ENCODE peak calls at places on chromosomes 3 and 15, in nine cellular contexts. E, X, C, B, L, Y, Z, S and F are unnamed samples.

GRCh38 chr3:139555249-139555648 is 15.7 kb upstream of the RBP1 start:
- DNase-seq in E (no peak), X (no peak), C (no peak), B (no peak), L (no peak), Y (no peak), Z (peak; percentile 53), S (no peak), F (no peak)

GRCh38 chr15:42059661-42060476 is 34.5 kb downstream of the PLA2G4D start:
- DNase-seq in E (peak; percentile 49), X (peak; percentile 73), C (peak; percentile 69), B (peak; percentile 77), L (peak; percentile 37), Y (peak; percentile 38), Z (peak; percentile 55), S (no peak), F (peak; percentile 38)

GRCh38 chr15:60426870-60427528 is 29.2 kb upstream of the ANXA2 start:
- DNase-seq in E (no peak), X (no peak), C (peak; percentile 23), B (no peak), L (peak; percentile 46), Y (no peak), Z (peak; percentile 62), S (peak; percentile 55), F (no peak)

GRCh38 chr15:98745650-98746374 is 97.5 kb downstream of the IGF1R start:
- DNase-seq in E (no peak), X (no peak), C (no peak), B (no peak), L (peak; percentile 45), Y (no peak), Z (peak; percentile 35), S (peak; percentile 76), F (peak; percentile 77)

GRCh38 chr3:152222327-152222726 is 46.4 kb upstream of the MBNL1 start:
- DNase-seq in E (no peak), X (no peak), C (no peak), B (no peak), L (peak; percentile 44), Y (no peak), Z (peak; percentile 70), S (peak; percentile 39), F (no peak)

GRCh38 chr3:138197058-138197457 is 10.0 kb downstream of the ARMC8 start:
- DNase-seq in E (no peak), X (no peak), C (peak; percentile 54), B (no peak), L (peak; percentile 13), Y (no peak), Z (peak; percentile 59), S (peak; percentile 34), F (peak; percentile 18)

GRCh38 chr3:130854208-130854864 is 39.5 kb upstream of the ATP2C1 start:
- DNase-seq in E (no peak), X (no peak), C (no peak), B (no peak), L (no peak), Y (no peak), Z (no peak), S (no peak), F (no peak)

GRCh38 chr15:35626531-35626930 is 80.6 kb upstream of the DPH6 start:
- DNase-seq in E (no peak), X (no peak), C (no peak), B (no peak), L (no peak), Y (no peak), Z (peak; percentile 25), S (no peak), F (no peak)

GRCh38 chr3:197811343-197811742 is 20.3 kb downstream of the LRCH3 start:
- DNase-seq in E (peak; percentile 51), X (no peak), C (no peak), B (no peak), L (no peak), Y (no peak), Z (peak; percentile 93), S (peak; percentile 33), F (no peak)

GRCh38 chr15:77506311-77507150 is 85.8 kb downstream of the HMG20A start:
- DNase-seq in E (peak; percentile 65), X (peak; percentile 62), C (no peak), B (peak; percentile 63), L (peak; percentile 45), Y (no peak), Z (peak; percentile 79), S (no peak), F (peak; percentile 54)

GRCh38 chr3:127954642-127955041 is 39.6 kb downstream of the KBTBD12 start:
- DNase-seq in E (peak; percentile 30), X (no peak), C (no peak), B (no peak), L (no peak), Y (no peak), Z (no peak), S (no peak), F (no peak)

GRCh38 chr3:127951276-127951675 is 36.2 kb downstream of the KBTBD12 start:
- DNase-seq in E (no peak), X (no peak), C (no peak), B (no peak), L (no peak), Y (no peak), Z (peak; percentile 6), S (no peak), F (no peak)

GRCh38 chr3:127955680-127956079 is 40.6 kb downstream of the KBTBD12 start:
- DNase-seq in E (no peak), X (no peak), C (no peak), B (no peak), L (no peak), Y (no peak), Z (no peak), S (no peak), F (no peak)

GRCh38 chr3:127953636-127954035 is 38.6 kb downstream of the KBTBD12 start:
- DNase-seq in E (no peak), X (no peak), C (no peak), B (no peak), L (peak; percentile 10), Y (no peak), Z (peak; percentile 4), S (peak; percentile 75), F (no peak)

DNA sequence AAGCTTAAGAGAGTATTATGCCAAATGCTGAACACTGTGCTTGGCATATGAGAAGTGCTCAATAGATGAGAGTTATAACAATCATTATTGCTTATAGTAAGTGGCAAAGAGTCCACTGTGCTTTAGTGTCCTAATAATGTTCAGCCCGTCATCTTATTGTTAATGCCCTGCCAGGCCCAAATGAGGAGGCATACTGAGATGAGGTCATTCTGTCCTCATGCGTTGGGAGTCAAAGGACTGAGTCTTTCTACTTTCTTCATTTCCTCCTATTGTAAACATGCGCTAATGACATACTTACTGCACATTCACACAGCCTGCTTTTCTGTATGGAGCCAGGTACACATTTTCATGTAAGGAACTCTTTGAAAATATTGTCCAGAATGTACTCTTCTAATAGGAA is 38.1 kb downstream of the KBTBD12 start:
- DNase-seq in E (no peak), X (no peak), C (no peak), B (no peak), L (no peak), Y (no peak), Z (no peak), S (no peak), F (no peak)
- H3K27ac ChIP-seq in E (peak overlapping the region; percentile 92), X (no peak overlapping the region), C (peak overlapping the region; percentile 36), B (no peak overlapping the region), L (no peak overlapping the region), Y (no peak overlapping the region), Z (no peak overlapping the region), S (no peak overlapping the region), F (no peak overlapping the region)

DNA sequence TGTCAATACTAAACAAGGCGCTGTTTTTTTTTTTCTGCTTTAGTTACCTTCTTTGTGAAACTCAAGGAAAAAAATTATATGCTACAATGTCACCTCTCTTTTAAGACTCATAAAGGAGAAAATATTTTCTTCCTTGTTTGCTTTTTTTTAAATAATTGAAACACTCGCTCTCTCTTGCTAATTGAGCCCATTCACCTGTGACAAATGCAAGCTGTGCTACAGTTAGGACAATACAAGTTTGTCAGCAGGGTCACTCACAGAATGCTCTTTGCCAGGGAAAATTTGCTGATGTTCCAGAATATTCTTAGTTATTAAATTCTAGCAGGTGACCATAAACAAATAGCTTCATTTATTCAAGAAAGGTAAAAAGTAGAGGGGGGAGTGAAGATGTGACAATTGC is 375.9 kb upstream of the DPPA4 start:
- DNase-seq in E (no peak), X (no peak), C (no peak), B (no peak), L (no peak), Y (no peak), Z (no peak), S (no peak), F (no peak)
- H3K27ac ChIP-seq in E (no peak overlapping the region), X (no peak overlapping the region), C (no peak overlapping the region), B (no peak overlapping the region), L (no peak overlapping the region), Y (no peak overlapping the region), Z (no peak overlapping the region), S (no peak overlapping the region), F (no peak overlapping the region)

DNA sequence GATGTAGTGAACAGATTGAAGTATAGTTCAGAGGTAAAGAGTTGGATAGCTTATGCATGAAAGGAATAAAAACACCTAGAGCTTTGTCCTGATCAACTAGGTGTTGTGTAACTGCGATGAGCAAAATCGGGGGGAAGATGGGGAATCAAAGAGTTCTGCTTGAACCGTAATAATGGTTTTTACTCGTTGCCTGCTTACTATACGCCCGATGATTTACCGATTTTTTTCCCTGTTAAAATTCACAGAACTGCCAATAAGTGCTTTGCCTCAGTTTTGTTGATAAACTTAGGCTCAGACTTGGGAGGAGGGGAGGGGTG is 783 bp upstream of the DNAJB11 start:
- DNase-seq in E (no peak), X (no peak), C (no peak), B (no peak), L (no peak), Y (no peak), Z (no peak), S (no peak), F (peak; percentile 2)
- H3K27ac ChIP-seq in E (peak overlapping the region; percentile 69), X (no peak overlapping the region), C (no peak overlapping the region), B (peak overlapping the region; percentile 68), L (peak overlapping the region; percentile 70), Y (peak overlapping the region; percentile 78), Z (peak overlapping the region; percentile 24), S (no peak overlapping the region), F (no peak overlapping the region)

DNA sequence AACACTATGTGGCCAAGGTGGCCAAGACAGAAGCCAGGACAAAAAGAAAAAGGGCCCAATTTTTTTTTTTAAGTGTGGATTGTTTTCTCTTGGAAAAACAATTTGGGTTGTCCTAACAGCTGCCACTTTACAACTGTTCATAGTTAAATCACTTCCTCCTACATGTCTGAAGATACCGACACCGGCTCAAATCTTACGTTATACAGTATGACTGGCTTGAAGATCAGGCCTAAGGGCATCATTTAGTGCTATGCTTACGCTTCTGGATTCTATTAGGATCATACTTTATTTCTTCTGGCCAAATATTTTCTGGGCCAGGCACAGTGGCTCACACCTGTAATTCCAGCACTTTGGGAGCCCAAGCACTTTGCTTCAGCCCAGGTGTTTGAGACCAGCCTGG is 404.4 kb downstream of the MECOM start:
- DNase-seq in E (no peak), X (no peak), C (no peak), B (no peak), L (no peak), Y (no peak), Z (no peak), S (peak; percentile 53), F (no peak)
- H3K27ac ChIP-seq in E (no peak overlapping the region), X (no peak overlapping the region), C (no peak overlapping the region), B (no peak overlapping the region), L (no peak overlapping the region), Y (no peak overlapping the region), Z (no peak overlapping the region), S (no peak overlapping the region), F (no peak overlapping the region)

DNA sequence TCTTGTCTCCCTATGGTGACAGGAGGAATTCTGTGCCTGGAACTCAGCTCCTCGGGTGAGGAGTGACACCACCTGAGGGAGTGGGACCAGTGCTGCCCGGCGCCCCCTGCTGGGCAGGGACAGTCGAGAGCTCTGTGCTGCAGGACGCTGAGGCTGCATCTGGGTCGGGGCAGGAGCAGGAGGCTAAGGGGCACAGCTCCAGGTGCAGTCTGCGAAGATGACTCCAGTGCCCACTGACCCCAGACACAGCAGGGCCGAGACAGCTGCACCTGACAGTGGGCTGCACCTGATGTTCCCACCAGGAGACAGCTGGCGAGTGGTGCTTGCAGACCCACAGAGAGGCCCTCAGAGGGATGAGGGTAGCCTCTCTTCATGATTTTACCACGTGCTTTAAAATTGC is 152.9 kb downstream of the ATP10A start:
- DNase-seq in E (peak; percentile 60), X (peak; percentile 47), C (peak; percentile 80), B (peak; percentile 68), L (no peak), Y (no peak), Z (peak; percentile 24), S (no peak), F (no peak)
- H3K27ac ChIP-seq in E (no peak overlapping the region), X (no peak overlapping the region), C (no peak overlapping the region), B (no peak overlapping the region), L (no peak overlapping the region), Y (no peak overlapping the region), Z (no peak overlapping the region), S (no peak overlapping the region), F (no peak overlapping the region)